ENCODE peak calls at places on chromosomes 3 and 15, in four cellular contexts. One of them, this sample, is unnamed.

GRCh38 chr3:188037116-188037718 is 116.7 kb upstream of the LPP start:
- DNase-seq in GM12878: no peak
- DNase-seq in K562: no peak
- DNase-seq in IMR-90: peak
- DNase-seq in this sample: peak

GRCh38 chr15:49155834-49156627 is 632 bp upstream of the COPS2 start:
- DNase-seq in GM12878: no peak
- DNase-seq in IMR-90: peak
- DNase-seq in K562: peak
- DNase-seq in this sample: peak

GRCh38 chr3:18635215-18635614 is 210.1 kb upstream of the SATB1 start:
- DNase-seq in IMR-90: no peak
- DNase-seq in GM12878: no peak
- DNase-seq in K562: no peak
- DNase-seq in this sample: no peak

GRCh38 chr3:120274739-120275167 is 10.3 kb downstream of the GPR156 start:
- DNase-seq in IMR-90: peak
- DNase-seq in GM12878: no peak
- DNase-seq in K562: no peak
- DNase-seq in this sample: no peak

GRCh38 chr3:21795152-21795837 is 44.3 kb upstream of the ZNF385D start:
- DNase-seq in IMR-90: no peak
- DNase-seq in K562: no peak
- DNase-seq in GM12878: no peak
- DNase-seq in this sample: no peak

GRCh38 chr3:189947948-189948723 is 172.6 kb downstream of the P3H2 start:
- DNase-seq in GM12878: peak
- DNase-seq in K562: no peak
- DNase-seq in IMR-90: peak
- DNase-seq in this sample: peak

GRCh38 chr15:78392430-78392829 is 45.6 kb upstream of the IREB2 start:
- DNase-seq in K562: no peak
- DNase-seq in GM12878: no peak
- DNase-seq in IMR-90: no peak
- DNase-seq in this sample: no peak

GRCh38 chr3:71813073-71813472 is 28.1 kb upstream of the PROK2 start:
- DNase-seq in GM12878: no peak
- DNase-seq in K562: no peak
- DNase-seq in IMR-90: no peak
- DNase-seq in this sample: no peak

GRCh38 chr3:70312336-70312735 is at the start of gene MDFIC2:
- DNase-seq in GM12878: no peak
- DNase-seq in IMR-90: no peak
- DNase-seq in K562: no peak
- DNase-seq in this sample: no peak

GRCh38 chr3:150117076-150117475 is 146.4 kb upstream of the PFN2 start:
- DNase-seq in GM12878: no peak
- DNase-seq in K562: no peak
- DNase-seq in IMR-90: no peak
- DNase-seq in this sample: no peak

GRCh38 chr3:39154323-39155021 is 1.1 kb upstream of the CSRNP1 start:
- DNase-seq in K562: peak
- DNase-seq in IMR-90: no peak
- DNase-seq in GM12878: no peak
- DNase-seq in this sample: no peak

GRCh38 chr3:148750296-148750695 is 52.6 kb downstream of the AGTR1 start:
- DNase-seq in K562: no peak
- DNase-seq in IMR-90: no peak
- DNase-seq in GM12878: no peak
- DNase-seq in this sample: no peak

GRCh38 chr3:48465531-48466378 is 19.2 kb downstream of the ATRIP start:
- DNase-seq in GM12878: no peak
- DNase-seq in K562: peak
- DNase-seq in IMR-90: peak
- DNase-seq in this sample: peak

GRCh38 chr3:113038326-113038725 is 47.5 kb downstream of the GTPBP8 start:
- DNase-seq in GM12878: no peak
- DNase-seq in K562: no peak
- DNase-seq in IMR-90: no peak
- DNase-seq in this sample: no peak

GRCh38 chr3:69767571-69767970 is 28.3 kb downstream of the MITF start:
- DNase-seq in GM12878: no peak
- DNase-seq in IMR-90: no peak
- DNase-seq in K562: no peak
- DNase-seq in this sample: no peak

GRCh38 chr15:58369261-58369699 is 62.5 kb upstream of the LIPC start:
- DNase-seq in K562: no peak
- DNase-seq in IMR-90: peak
- DNase-seq in GM12878: no peak
- DNase-seq in this sample: no peak

DNA sequence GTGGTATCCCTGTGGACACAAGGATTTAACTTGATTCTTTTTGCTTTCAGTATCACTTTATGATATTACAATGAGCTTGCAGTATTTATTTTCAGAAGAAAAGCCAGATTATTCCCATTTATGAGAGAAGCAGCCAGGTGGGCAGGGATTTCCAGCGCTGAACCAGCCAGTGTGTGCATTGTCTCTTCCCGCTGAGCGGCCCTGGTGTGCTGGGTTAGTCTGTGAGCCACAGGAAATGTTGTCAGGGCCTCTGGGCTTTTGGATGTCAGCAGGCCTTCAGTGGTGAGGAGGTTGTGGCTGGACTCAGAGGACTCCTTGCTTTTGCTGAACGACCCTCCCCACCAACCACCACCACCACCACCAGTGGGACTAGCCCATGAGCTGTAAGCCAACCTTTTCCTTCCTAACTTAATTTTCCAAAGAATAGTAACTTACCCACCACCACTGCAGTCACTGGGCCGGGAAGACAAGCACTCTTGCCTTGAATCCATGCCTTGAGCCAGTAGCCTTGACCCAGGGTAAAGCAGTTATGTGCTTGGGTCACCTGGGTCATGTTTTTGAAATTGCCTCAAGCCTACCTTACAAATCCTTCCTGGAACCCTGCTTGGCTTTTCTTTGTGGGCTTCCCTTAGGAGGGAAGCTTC is 33.1 kb downstream of the FLNB start:
- DNase-seq in IMR-90: peak
- DNase-seq in K562: no peak
- DNase-seq in GM12878: no peak
- DNase-seq in this sample: peak
- TF ChIP-seq FOS in IMR-90: no peak
- TF ChIP-seq FOS in K562: no peak
- TF ChIP-seq FOS in GM12878: no peak
- TF ChIP-seq FOS in this sample: no peak

GRCh38 chr3:52346623-52347530 is 30.8 kb downstream of the DNAH1 start:
- DNase-seq in K562: no peak
- DNase-seq in GM12878: no peak
- DNase-seq in IMR-90: peak
- DNase-seq in this sample: no peak
- TF ChIP-seq FOS in K562: no peak
- TF ChIP-seq FOS in GM12878: no peak
- TF ChIP-seq FOS in IMR-90: no peak
- TF ChIP-seq FOS in this sample: no peak

DNA sequence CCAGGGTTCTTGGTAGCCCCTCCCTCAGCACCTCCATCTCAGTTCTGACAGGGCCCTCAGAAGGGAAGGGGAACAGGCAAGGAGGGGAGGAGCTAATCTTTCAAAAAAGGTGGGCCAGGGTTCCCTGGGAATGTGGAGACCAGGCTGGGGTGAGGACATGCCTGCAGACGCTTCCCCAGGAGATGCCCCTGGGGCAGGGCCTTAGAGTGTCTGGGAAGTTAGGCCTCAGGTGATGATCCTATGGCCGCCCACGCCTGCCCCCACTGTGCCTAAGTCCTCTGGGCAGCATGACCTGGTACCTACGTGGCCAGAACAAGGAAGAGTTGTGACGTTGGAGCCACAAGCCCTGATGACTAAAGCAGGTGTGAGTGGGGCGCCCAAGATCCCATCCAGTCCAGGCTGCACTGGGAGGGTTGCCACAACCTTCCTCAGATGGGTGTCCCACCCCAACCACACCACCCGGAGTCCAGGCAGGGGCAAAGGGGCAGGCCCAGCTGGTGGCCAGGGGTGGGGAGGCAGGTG is 3.9 kb upstream of the SEMA3B start:
- DNase-seq in K562: no peak
- DNase-seq in IMR-90: no peak
- DNase-seq in GM12878: no peak
- DNase-seq in this sample: no peak
- TF ChIP-seq FOS in K562: no peak
- TF ChIP-seq FOS in IMR-90: no peak
- TF ChIP-seq FOS in GM12878: no peak
- TF ChIP-seq FOS in this sample: no peak

GRCh38 chr3:121769246-121769645 is 19.7 kb upstream of the GOLGB1 start:
- DNase-seq in GM12878: no peak
- DNase-seq in K562: no peak
- DNase-seq in IMR-90: no peak
- DNase-seq in this sample: no peak

GRCh38 chr3:121768452-121768851 is 18.9 kb upstream of the GOLGB1 start:
- DNase-seq in K562: no peak
- DNase-seq in GM12878: no peak
- DNase-seq in IMR-90: no peak
- DNase-seq in this sample: no peak
- TF ChIP-seq FOS in K562: no peak
- TF ChIP-seq FOS in GM12878: no peak
- TF ChIP-seq FOS in IMR-90: no peak
- TF ChIP-seq FOS in this sample: no peak

GRCh38 chr3:197027151-197027895 is 2.3 kb downstream of the MELTF start:
- DNase-seq in K562: peak
- DNase-seq in GM12878: no peak
- DNase-seq in IMR-90: peak
- DNase-seq in this sample: no peak
- TF ChIP-seq FOS in K562: no peak
- TF ChIP-seq FOS in GM12878: no peak
- TF ChIP-seq FOS in IMR-90: no peak
- TF ChIP-seq FOS in this sample: no peak

GRCh38 chr15:43529587-43530345 is 12.4 kb downstream of the MAP1A start:
- DNase-seq in IMR-90: no peak
- DNase-seq in K562: no peak
- DNase-seq in GM12878: no peak
- DNase-seq in this sample: no peak

GRCh38 chr15:43527802-43528541 is 10.6 kb downstream of the MAP1A start:
- DNase-seq in GM12878: no peak
- DNase-seq in IMR-90: no peak
- DNase-seq in K562: no peak
- DNase-seq in this sample: no peak

GRCh38 chr15:43528542-43529007 is 11.2 kb downstream of the MAP1A start:
- DNase-seq in K562: no peak
- DNase-seq in IMR-90: no peak
- DNase-seq in GM12878: no peak
- DNase-seq in this sample: no peak

GRCh38 chr15:43527016-43527801 is 9.8 kb downstream of the MAP1A start:
- DNase-seq in GM12878: no peak
- DNase-seq in K562: no peak
- DNase-seq in IMR-90: no peak
- DNase-seq in this sample: no peak

DNA sequence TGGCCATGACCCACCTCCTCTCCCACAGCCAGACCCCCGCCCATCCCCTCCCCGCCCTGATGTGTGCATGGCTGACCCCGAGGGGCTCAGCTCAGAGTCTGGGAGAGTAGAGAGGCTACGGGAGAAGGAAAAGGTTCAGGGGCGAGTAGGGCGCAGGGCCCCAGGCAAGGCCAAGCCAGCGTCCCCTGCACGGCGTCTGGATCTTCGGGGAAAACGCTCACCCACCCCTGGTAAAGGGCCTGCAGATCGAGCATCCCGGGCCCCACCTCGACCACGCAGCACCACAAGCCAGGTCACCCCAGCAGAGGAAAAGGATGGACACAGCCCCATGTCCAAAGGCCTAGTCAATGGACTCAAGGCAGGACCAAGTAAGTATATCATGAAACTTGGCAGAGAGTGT is 11.7 kb downstream of the MAP1A start:
- DNase-seq in GM12878: no peak
- DNase-seq in IMR-90: no peak
- DNase-seq in K562: no peak
- DNase-seq in this sample: no peak
- TF ChIP-seq FOS in GM12878: no peak
- TF ChIP-seq FOS in IMR-90: no peak
- TF ChIP-seq FOS in K562: no peak
- TF ChIP-seq FOS in this sample: no peak

GRCh38 chr15:25512957-25513356 is 74.1 kb upstream of the UBE3A start:
- DNase-seq in GM12878: no peak
- DNase-seq in IMR-90: no peak
- DNase-seq in K562: no peak
- DNase-seq in this sample: no peak

GRCh38 chr15:25509697-25510096 is 70.9 kb upstream of the UBE3A start:
- DNase-seq in IMR-90: no peak
- DNase-seq in K562: no peak
- DNase-seq in GM12878: no peak
- DNase-seq in this sample: no peak

GRCh38 chr15:25510146-25510545 is 71.3 kb upstream of the UBE3A start:
- DNase-seq in IMR-90: no peak
- DNase-seq in K562: no peak
- DNase-seq in GM12878: no peak
- DNase-seq in this sample: no peak

GRCh38 chr15:25504307-25504706 is 65.5 kb upstream of the UBE3A start:
- DNase-seq in K562: no peak
- DNase-seq in IMR-90: peak
- DNase-seq in GM12878: no peak
- DNase-seq in this sample: no peak

GRCh38 chr15:25508369-25509002 is 69.7 kb upstream of the UBE3A start:
- DNase-seq in GM12878: no peak
- DNase-seq in IMR-90: peak
- DNase-seq in K562: peak
- DNase-seq in this sample: no peak
- TF ChIP-seq FOS in GM12878: no peak
- TF ChIP-seq FOS in IMR-90: no peak
- TF ChIP-seq FOS in K562: no peak
- TF ChIP-seq FOS in this sample: no peak

DNA sequence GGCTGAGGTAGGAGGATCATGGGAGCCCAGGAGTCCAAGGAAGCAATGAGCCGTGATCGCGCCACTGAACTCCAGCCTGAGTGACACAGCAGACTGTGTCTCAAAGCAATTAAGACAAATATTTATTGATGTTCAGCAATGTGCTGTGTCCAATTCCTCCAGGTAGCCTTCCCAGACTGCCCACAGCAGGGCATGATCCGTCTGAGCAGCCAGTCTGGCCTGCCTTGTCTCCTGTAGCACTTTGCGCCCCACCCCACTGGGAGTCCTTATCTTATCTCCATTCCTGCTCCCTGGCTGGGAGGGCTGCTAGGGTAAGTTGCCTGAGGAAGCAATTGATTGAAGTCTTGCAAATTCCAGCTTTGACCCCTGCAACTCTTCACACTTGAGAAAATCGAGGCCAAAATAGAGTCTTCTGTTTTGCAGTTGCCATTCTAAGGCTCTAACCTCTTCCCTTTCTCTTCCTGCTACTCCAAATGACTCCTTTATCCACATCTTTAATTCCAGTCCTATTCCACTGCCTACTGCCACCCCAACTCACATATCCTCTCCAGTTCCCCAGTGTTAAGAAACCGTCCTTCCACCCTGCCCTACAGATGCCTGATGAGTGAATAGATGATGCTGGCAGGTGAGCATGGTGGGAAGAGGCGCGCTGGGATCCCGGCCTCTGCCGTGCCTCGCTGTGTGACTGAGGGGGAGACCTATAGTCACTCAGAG is 26.9 kb upstream of the LCTL start:
- DNase-seq in IMR-90: no peak
- DNase-seq in K562: peak
- DNase-seq in GM12878: no peak
- DNase-seq in this sample: no peak
- TF ChIP-seq FOS in IMR-90: no peak
- TF ChIP-seq FOS in K562: no peak
- TF ChIP-seq FOS in GM12878: no peak
- TF ChIP-seq FOS in this sample: no peak